ENCODE peak calls at places on chromosomes 13 and 19, in seven cellular contexts. T is fibroblast of mammary gland, E is tibial nerve, U is OCI-LY7, H is adrenal gland, Q is IMR-90, W is spleen. G is an unnamed sample.
A peak's percentile ranks its signal among the peaks of the same experiment; 100 is the strongest.

GRCh38 chr19:16470541-16470910 is 1.2 kb downstream of the EPS15L1 start:
- DNase-seq in T (peak; percentile 28), E (no peak), U (no peak), H (no peak), Q (no peak), W (no peak), G (peak; percentile 13)

GRCh38 chr19:47110521-47111080 is 3.0 kb downstream of the ZC3H4 start:
- DNase-seq in T (no peak), E (no peak), U (peak; percentile 72), H (no peak), Q (no peak), W (peak; percentile 86), G (no peak)

GRCh38 chr13:80957019-80957650 is 616.2 kb upstream of the SPRY2 start:
- DNase-seq in T (no peak), E (no peak), U (no peak), H (no peak), Q (no peak), W (no peak), G (peak; percentile 7)

GRCh38 chr19:17968376-17968775 is 1.5 kb downstream of the KCNN1 start:
- DNase-seq in T (no peak), E (no peak), U (no peak), H (no peak), Q (no peak), W (no peak), G (no peak)

GRCh38 chr19:50933640-50934039 is 19.2 kb downstream of the KLK5 start:
- DNase-seq in T (peak; percentile 54), E (no peak), U (no peak), H (no peak), Q (peak; percentile 24), W (no peak), G (peak; percentile 29)

GRCh38 chr19:18185538-18185937 is 7.5 kb upstream of the MPV17L2 start:
- DNase-seq in T (no peak), E (no peak), U (no peak), H (no peak), Q (no peak), W (no peak), G (no peak)

GRCh38 chr19:31548941-31549340 is 199.7 kb upstream of the TSHZ3 start:
- DNase-seq in T (peak; percentile 54), E (no peak), U (peak; percentile 1), H (no peak), Q (peak; percentile 44), W (no peak), G (peak; percentile 61)

GRCh38 chr19:28864577-28865042 is 348.3 kb downstream of the UQCRFS1 start:
- DNase-seq in T (no peak), E (no peak), U (no peak), H (peak; percentile 79), Q (peak; percentile 7), W (no peak), G (peak; percentile 69)

GRCh38 chr13:112066624-112067004 is 335 bp upstream of the SOX1 start:
- DNase-seq in T (no peak), E (no peak), U (no peak), H (no peak), Q (no peak), W (peak; percentile 65), G (no peak)

GRCh38 chr13:110499621-110500281 is 61.8 kb downstream of the RAB20 start:
- DNase-seq in T (peak; percentile 79), E (no peak), U (no peak), H (no peak), Q (peak; percentile 50), W (no peak), G (peak; percentile 29)

GRCh38 chr13:89899302-89900103 is 1448.0 kb upstream of the MIR17HG start:
- DNase-seq in T (no peak), E (no peak), U (no peak), H (no peak), Q (no peak), W (no peak), G (no peak)

GRCh38 chr13:39326471-39326870 is 276.5 kb downstream of the LHFPL6 start:
- DNase-seq in T (peak; percentile 79), E (peak; percentile 54), U (no peak), H (peak; percentile 20), Q (no peak), W (no peak), G (peak; percentile 74)

GRCh38 chr19:37977992-37978391 is 71.0 kb downstream of the SIPA1L3 start:
- DNase-seq in T (peak; percentile 67), E (no peak), U (peak; percentile 76), H (no peak), Q (peak; percentile 99), W (no peak), G (peak; percentile 94)

GRCh38 chr19:18657590-18658365 is 20.9 kb downstream of the KLHL26 start:
- DNase-seq in T (peak; percentile 82), E (peak; percentile 56), U (no peak), H (no peak), Q (peak; percentile 91), W (no peak), G (peak; percentile 97)

GRCh38 chr19:5703819-5704818 is 14.0 kb downstream of the RPL36 start:
- DNase-seq in T (no peak), E (no peak), U (no peak), H (no peak), Q (no peak), W (no peak), G (no peak)

GRCh38 chr13:79386125-79386822 is 19.8 kb downstream of the RBM26 start:
- DNase-seq in T (no peak), E (no peak), U (no peak), H (no peak), Q (no peak), W (no peak), G (no peak)

DNA sequence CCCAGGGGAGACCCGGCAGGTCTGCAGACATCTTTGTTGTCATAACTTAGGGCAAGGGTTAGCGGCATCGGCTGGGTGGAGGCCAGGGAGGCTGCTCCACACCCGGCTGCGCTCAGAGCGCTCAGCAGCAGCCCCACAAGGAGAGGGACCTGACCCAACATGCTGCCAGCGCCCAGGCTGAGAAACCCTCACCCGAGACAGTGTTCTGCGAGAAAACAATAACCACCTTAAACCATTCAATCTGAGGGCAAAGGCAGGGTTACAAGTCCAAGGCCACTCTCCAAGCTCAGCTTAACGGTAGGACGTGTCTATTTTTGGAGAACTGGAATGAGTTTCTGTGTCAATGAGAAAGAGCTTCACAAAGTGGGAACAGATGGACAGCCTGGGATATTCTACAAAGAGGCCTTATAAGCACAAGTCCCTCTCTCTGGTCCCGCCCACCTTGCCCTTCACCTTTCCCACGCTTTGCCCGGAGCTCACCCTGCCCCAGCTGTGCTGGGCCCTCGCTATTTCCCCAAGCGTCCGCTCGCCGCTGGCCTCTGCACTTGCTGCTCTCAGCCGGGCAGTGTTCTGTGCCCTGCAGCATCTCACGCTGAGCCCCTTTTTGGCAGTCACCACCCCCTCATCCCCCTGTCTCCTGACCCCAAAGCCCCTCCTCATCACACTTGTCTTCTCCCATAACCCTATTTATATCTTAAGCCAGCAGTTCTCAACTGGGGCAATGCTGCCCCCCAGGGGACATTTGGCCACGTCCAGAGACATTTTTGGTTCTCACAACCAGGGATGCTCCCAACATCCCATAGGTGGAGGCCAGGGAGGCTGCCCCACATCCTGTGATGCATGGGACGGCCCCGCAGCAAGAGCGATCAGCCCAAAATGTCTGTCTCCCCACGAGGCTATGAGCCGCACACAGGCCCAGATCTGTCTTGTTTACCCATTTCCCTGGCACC is 17.6 kb downstream of the PPP1R12C start:
- DNase-seq in T (no peak), E (no peak), U (no peak), H (peak; percentile 12), Q (no peak), W (no peak), G (peak; percentile 22)
- TF ChIP-seq CTCF in T (peak; percentile 20), E (no peak), U (peak; percentile 56), H (no peak), Q (no peak), W (no peak), G (no peak)

GRCh38 chr19:48835734-48836088 is 580 bp downstream of the HSD17B14 start:
- DNase-seq in T (peak; percentile 84), E (peak; percentile 99), U (peak; percentile 94), H (peak; percentile 95), Q (peak; percentile 71), W (peak; percentile 96), G (peak; percentile 89)

GRCh38 chr19:48837081-48837524 is 812 bp upstream of the HSD17B14 start:
- DNase-seq in T (peak; percentile 83), E (peak; percentile 73), U (peak; percentile 90), H (peak; percentile 89), Q (peak; percentile 78), W (peak; percentile 94), G (peak; percentile 77)

GRCh38 chr19:48841047-48841446 is 4.8 kb upstream of the HSD17B14 start:
- DNase-seq in T (no peak), E (no peak), U (no peak), H (no peak), Q (no peak), W (no peak), G (no peak)

GRCh38 chr19:48836089-48837017 is at the start of gene HSD17B14:
- DNase-seq in T (peak; percentile 17), E (no peak), U (no peak), H (peak; percentile 60), Q (no peak), W (no peak), G (no peak)

DNA sequence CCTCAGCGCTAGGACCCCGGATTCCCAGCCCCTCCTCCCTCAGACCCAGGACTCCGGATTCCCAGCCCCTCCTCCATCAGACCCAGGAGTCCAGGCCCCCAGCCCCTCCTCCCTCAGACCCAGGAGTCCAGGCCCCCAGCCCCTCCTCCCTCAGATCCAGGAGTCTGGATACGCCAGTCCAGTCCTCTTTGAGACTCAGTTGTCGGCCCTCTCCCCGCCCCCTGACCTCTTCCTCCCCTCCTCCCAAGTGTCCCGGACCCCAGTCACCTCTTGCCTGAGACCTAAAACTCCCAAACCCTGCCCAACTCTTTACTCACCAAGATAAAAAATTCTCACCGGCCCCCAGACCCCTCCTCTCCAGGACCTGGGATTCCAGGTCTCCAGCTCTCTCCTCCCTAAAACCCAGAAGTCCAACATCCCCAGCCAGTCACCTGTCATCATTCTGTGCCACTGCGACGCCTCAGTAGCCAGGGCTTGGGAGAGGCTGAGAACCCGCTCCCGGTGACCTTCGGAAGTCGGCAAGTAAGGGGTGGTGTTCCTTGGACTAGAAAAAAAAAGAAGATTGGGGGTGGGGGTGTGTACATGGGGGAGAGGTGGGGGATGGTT is 1.4 kb upstream of the HSD17B14 start:
- DNase-seq in T (no peak), E (no peak), U (no peak), H (no peak), Q (no peak), W (no peak), G (no peak)
- H3K4me3 ChIP-seq in T (peak overlapping the region; percentile 24), E (peak overlapping the region; percentile 48), U (peak overlapping the region; percentile 66), H (no peak overlapping the region), Q (no peak overlapping the region), W (no peak overlapping the region), G (no peak overlapping the region)

DNA sequence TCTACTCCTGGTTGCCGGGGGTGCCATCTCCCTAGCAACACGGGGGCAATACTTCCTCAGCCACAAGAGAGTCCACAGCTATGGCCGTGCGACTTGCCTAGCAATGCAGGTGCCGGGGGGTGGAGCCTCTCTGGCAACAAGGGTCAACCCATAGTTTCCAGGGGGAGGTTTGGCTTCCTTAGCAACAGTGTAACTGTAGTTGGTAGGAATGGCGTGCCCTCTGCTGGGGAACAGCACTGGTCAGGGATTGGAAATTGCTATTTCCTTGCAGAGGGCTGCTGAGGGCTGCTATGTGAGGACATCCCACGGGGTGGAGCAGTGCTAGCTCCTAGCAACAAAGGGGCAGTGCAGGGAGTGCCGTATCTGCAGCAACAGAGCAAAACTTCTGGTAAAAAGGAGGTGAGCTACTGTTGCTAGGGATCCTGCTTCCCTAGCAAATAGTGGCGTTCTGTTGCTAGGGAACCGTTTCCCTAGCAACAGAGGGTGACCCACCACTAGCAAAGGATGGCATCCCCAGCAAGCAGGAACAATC is 7.0 kb upstream of the TMC4 start:
- DNase-seq in T (peak; percentile 35), E (no peak), U (peak; percentile 75), H (no peak), Q (peak; percentile 60), W (peak; percentile 70), G (peak; percentile 61)
- TF ChIP-seq CTCF in T (peak; percentile 15), E (no peak), U (peak; percentile 78), H (no peak), Q (peak; percentile 48), W (no peak), G (peak; percentile 44)

GRCh38 chr19:11092181-11092538 is 2.9 kb downstream of the LDLR start:
- DNase-seq in T (peak; percentile 67), E (no peak), U (no peak), H (no peak), Q (peak; percentile 74), W (no peak), G (peak; percentile 74)
- H3K4me3 ChIP-seq in T (peak overlapping the region; percentile 97), E (no peak overlapping the region), U (no peak overlapping the region), H (no peak overlapping the region), Q (no peak overlapping the region), W (no peak overlapping the region), G (peak overlapping the region; percentile 85)

G was measured in cardiac fibroblast.